ENCODE peak calls at places on chromosomes 1 and 21, in four cellular contexts. E is fibroblast of lung; P is naive thymus-derived CD4-positive, alpha-beta T cell; U is PC-9. Y is an unnamed sample.

GRCh38 chr21:33801424-33802405 is 113.9 kb downstream of the ATP5PO start:
- DNase-seq in E (peak), P (no peak), U (peak), Y (no peak)

GRCh38 chr1:168136709-168137514 is at the start of gene GPR161:
- DNase-seq in E (peak), P (peak), U (no peak), Y (no peak)

GRCh38 chr1:229199892-229200291 is 71.0 kb upstream of the RAB4A start:
- DNase-seq in E (peak), P (no peak), U (peak), Y (no peak)

GRCh38 chr1:60171793-60172192 is 98.2 kb upstream of the C1orf87 start:
- DNase-seq in E (peak), P (no peak), U (peak), Y (no peak)

GRCh38 chr1:65213271-65213905 is 65.4 kb downstream of the AK4 start:
- DNase-seq in E (no peak), P (no peak), U (no peak), Y (no peak)

GRCh38 chr1:34781071-34781843 is at the start of gene GJB3:
- DNase-seq in E (no peak), P (no peak), U (peak), Y (no peak)

GRCh38 chr1:156246762-156247459 is 945 bp downstream of the PAQR6 start:
- DNase-seq in E (no peak), P (no peak), U (no peak), Y (no peak)

GRCh38 chr1:50348449-50349241 is 74.6 kb downstream of the DMRTA2 start:
- DNase-seq in E (peak), P (no peak), U (peak), Y (peak)

GRCh38 chr1:175768610-175769009 is 25.2 kb upstream of the TNR start:
- DNase-seq in E (no peak), P (no peak), U (no peak), Y (no peak)

GRCh38 chr1:152926091-152926490 is 17.7 kb downstream of the IVL start:
- DNase-seq in E (peak), P (no peak), U (peak), Y (no peak)

GRCh38 chr1:61316493-61316892 is 234.1 kb downstream of the NFIA start:
- DNase-seq in E (no peak), P (no peak), U (no peak), Y (no peak)

GRCh38 chr1:101330427-101331130 is 93.8 kb downstream of the S1PR1 start:
- DNase-seq in E (no peak), P (no peak), U (no peak), Y (no peak)

GRCh38 chr1:157270705-157271274 is 132.6 kb upstream of the ETV3 start:
- DNase-seq in E (no peak), P (no peak), U (no peak), Y (no peak)

GRCh38 chr1:42335809-42336518 is 929 bp upstream of the FOXJ3 start:
- DNase-seq in E (peak), P (no peak), U (peak), Y (no peak)

GRCh38 chr1:153549741-153550397 is 811 bp upstream of the S100A3 start:
- DNase-seq in E (no peak), P (no peak), U (no peak), Y (no peak)

GRCh38 chr1:173103006-173103405 is 52.3 kb upstream of the TNFSF18 start:
- DNase-seq in E (no peak), P (no peak), U (no peak), Y (no peak)

GRCh38 chr1:224565611-224566406 is 50.3 kb upstream of the CNIH3 start:
- DNase-seq in E (no peak), P (no peak), U (peak), Y (no peak)

GRCh38 chr1:78760858-78761257 is 111.2 kb downstream of the IFI44 start:
- DNase-seq in E (no peak), P (no peak), U (no peak), Y (no peak)

GRCh38 chr1:27773732-27774445 is 870 bp downstream of the STX12 start:
- DNase-seq in E (peak), P (no peak), U (no peak), Y (no peak)

GRCh38 chr21:28310711-28311110 is 682.0 kb downstream of the LTN1 start:
- DNase-seq in E (no peak), P (no peak), U (no peak), Y (no peak)

GRCh38 chr1:205600085-205600484 is 31.7 kb downstream of the ELK4 start:
- DNase-seq in E (peak), P (no peak), U (no peak), Y (no peak)

GRCh38 chr1:9212735-9213134 is 21.8 kb upstream of the H6PD start:
- DNase-seq in E (no peak), P (no peak), U (no peak), Y (no peak)

GRCh38 chr1:45622267-45622890 is 1.5 kb downstream of the CCDC17 start:
- DNase-seq in E (no peak), P (no peak), U (no peak), Y (no peak)

GRCh38 chr1:246827396-246827795 is 103.2 kb downstream of the SCCPDH start:
- DNase-seq in E (no peak), P (no peak), U (peak), Y (no peak)

GRCh38 chr1:200038987-200039848 is 11.7 kb downstream of the NR5A2 start:
- DNase-seq in E (no peak), P (no peak), U (peak), Y (no peak)

GRCh38 chr1:23639460-23639859 is 52.1 kb upstream of the RPL11 start:
- DNase-seq in E (no peak), P (no peak), U (no peak), Y (no peak)

GRCh38 chr1:59139396-59139795 is 157.5 kb upstream of the FGGY start:
- DNase-seq in E (no peak), P (no peak), U (peak), Y (no peak)

GRCh38 chr1:35657851-35658250 is 16.5 kb upstream of the PSMB2 start:
- DNase-seq in E (no peak), P (no peak), U (no peak), Y (no peak)

GRCh38 chr1:189103956-189104355 is 1373.7 kb downstream of the BRINP3 start:
- DNase-seq in E (no peak), P (no peak), U (no peak), Y (no peak)

GRCh38 chr1:245800901-245801605 is 646.3 kb downstream of the KIF26B start:
- DNase-seq in E (no peak), P (no peak), U (no peak), Y (no peak)

GRCh38 chr1:95041491-95042165 is 31.1 kb downstream of the ALG14 start:
- DNase-seq in E (peak), P (no peak), U (peak), Y (no peak)

GRCh38 chr21:33360281-33360680 is 35.5 kb downstream of the IFNAR1 start:
- DNase-seq in E (peak), P (no peak), U (no peak), Y (no peak)

GRCh38 chr21:15064576-15065380 is at the start of gene NRIP1:
- DNase-seq in E (peak), P (peak), U (peak), Y (peak)

GRCh38 chr1:64898107-64898861 is 68.1 kb downstream of the JAK1 start:
- DNase-seq in E (peak), P (no peak), U (peak), Y (no peak)

GRCh38 chr1:79478160-79478559 is 471.6 kb upstream of the ADGRL4 start:
- DNase-seq in E (no peak), P (no peak), U (no peak), Y (no peak)

GRCh38 chr1:225919906-225920305 is 4.1 kb downstream of the PYCR2 start:
- DNase-seq in E (peak), P (no peak), U (no peak), Y (peak)

DNA sequence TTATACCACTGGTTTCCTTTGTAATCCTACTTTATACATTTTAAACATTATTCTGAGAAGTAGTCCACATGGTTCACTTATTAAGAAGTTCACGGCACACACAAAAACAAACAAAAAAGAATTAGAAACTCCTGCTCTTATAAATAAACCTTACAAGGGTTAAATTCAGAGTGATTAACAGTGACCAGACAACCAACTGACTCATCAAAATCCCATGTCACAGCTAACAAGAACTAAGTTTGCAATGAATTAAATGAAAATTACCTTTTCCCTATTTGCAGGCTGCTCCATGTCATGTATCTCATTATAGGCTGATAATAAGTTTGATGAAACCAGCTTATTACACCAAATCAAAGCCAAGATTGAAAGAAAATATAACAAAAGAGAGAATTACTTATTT is 77.5 kb downstream of the PUM1 start:
- DNase-seq in E (no peak), P (no peak), U (no peak), Y (no peak)
- H3K27ac ChIP-seq in E (no peak), P (no peak), U (no peak), Y (no peak)

DNA sequence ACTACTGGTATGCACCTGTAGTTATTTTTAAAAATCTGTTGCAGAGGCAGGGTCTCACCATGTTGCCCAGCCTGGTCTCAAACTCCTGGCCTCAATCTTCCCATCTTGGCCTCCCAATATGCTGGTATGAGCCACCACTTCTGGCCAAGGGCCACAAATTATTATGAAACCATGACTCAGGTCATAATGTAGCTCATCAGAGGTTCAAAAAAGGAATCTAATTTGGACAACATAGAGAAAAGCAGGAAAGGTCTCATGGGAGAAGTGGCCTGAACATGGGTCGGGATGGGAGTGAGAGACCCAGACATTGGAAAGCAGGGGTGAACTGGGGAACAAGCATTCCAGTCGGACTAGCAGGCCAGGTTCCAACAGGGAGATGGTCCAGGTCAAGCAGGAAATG is 45.2 kb upstream of the C1orf198 start:
- DNase-seq in E (no peak), P (no peak), U (no peak), Y (no peak)
- H3K27ac ChIP-seq in E (no peak), P (no peak), U (no peak), Y (no peak)

GRCh38 chr1:206719169-206719839 is 34.6 kb downstream of the MAPKAPK2 start:
- DNase-seq in E (no peak), P (no peak), U (no peak), Y (no peak)
- H3K27ac ChIP-seq in E (no peak), P (no peak), U (no peak), Y (no peak)

DNA sequence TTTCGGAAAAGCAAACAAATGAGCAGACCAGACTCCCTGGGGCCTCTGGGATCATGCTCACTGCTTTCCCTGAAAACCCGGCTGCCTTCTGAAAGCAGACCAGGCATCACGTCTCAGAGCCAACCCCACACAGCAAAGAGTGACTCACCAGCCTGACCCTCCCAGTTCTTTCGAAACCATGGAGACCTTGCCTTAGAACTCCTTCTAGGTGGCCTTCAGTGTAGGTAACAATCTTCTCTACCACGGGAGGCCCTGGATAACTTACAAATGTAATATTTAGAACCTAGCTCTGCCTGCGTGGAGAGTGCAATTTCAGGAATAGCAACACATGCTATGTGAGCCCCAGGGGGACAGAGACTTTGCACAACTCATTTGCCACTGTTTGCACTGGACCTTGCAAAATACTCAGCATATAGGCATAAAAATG is 105.2 kb downstream of the SUSD4 start:
- DNase-seq in E (peak), P (no peak), U (peak), Y (no peak)
- H3K27ac ChIP-seq in E (no peak), P (no peak), U (peak), Y (no peak)

GRCh38 chr1:206804156-206804737 is 32.0 kb upstream of the IL10 start:
- DNase-seq in E (no peak), P (no peak), U (peak), Y (no peak)
- H3K27ac ChIP-seq in E (no peak), P (peak), U (no peak), Y (no peak)

GRCh38 chr1:111213412-111213811 is 13.0 kb upstream of the DENND2D start:
- DNase-seq in E (no peak), P (no peak), U (no peak), Y (no peak)
- H3K27ac ChIP-seq in E (no peak), P (peak), U (no peak), Y (no peak)

GRCh38 chr1:207814469-207814868 is 62.6 kb downstream of the CD46 start:
- DNase-seq in E (no peak), P (no peak), U (no peak), Y (no peak)
- H3K27ac ChIP-seq in E (no peak), P (peak), U (no peak), Y (no peak)

GRCh38 chr1:213596729-213597128 is 391.0 kb upstream of the PROX1 start:
- DNase-seq in E (no peak), P (no peak), U (no peak), Y (no peak)
- H3K27ac ChIP-seq in E (no peak), P (no peak), U (no peak), Y (no peak)

DNA sequence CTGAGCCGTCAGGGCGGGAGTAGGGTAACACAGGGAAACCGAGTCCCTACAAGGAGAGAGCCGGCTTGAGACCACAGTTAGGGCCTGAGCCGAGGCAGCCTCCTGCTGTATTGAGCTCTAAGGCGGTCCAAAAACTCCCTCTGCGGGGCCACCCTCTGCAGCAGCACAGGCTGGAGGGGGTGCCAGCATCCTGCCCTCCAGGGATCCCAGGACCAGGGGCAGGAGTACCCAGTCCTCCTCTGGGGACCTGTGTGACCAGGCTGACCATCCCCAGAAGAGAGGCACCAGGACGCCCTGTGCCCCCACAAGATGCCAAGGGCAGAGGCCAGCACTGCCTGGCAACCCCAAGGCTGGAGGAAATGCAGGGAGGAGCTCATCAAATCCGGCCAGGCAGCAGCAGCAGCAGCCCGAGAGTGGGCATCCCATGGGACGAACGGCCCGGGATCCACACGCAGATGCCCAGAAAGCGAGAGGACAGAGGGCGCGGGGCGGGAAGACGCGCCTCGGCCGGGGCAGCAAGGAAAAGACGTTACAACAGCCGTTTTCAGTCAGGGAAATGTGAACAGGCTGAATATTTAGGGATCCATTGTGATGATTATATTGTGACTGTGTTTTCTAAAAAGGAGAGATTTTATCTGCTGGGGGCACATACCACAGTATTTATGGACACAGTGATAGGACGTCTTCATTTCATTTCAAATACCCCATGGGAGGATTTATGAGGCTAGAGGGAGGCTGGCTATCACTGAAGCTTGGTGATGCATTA is 57.1 kb upstream of the COL18A1 start:
- DNase-seq in E (no peak), P (no peak), U (no peak), Y (no peak)
- H3K27ac ChIP-seq in E (no peak), P (no peak), U (no peak), Y (no peak)

DNA sequence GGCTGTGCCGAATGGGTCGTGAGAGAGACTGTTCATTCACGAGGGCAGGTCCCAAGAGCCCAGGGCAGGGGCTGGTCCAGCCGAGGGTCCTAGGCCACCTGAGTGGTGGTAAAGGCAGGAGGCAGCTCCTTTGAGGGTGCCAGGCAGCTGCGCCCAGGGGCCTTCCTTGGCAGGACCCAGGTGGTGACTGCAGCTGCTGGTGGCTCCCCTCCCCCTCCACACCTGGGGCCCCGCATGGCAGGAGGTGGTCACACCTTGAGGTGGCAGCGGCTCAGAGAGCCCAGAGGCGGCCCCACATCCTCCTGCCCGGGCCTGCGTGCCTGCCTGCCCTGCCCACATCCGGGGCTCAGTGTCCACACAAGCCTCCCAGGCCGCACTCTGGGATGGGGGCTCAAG is 9.8 kb upstream of the PLCH2 start:
- DNase-seq in E (no peak), P (no peak), U (no peak), Y (no peak)
- H3K27ac ChIP-seq in E (no peak), P (no peak), U (no peak), Y (no peak)

Y was measured in caudate nucleus.